ENCODE peak calls at places on chromosomes 13 and 19, in four cellular contexts. One of them, this sample, is unnamed.

GRCh38 chr19:31349160-31349881 is at the start of gene TSHZ3:
- DNase-seq in lower lobe of right lung: peak
- DNase-seq in T follicular helper cell: peak
- DNase-seq in NCI-H1417: no peak
- DNase-seq in this sample: peak

GRCh38 chr13:50215389-50215788 is 200.1 kb downstream of the KCNRG start:
- DNase-seq in lower lobe of right lung: no peak
- DNase-seq in NCI-H1417: no peak
- DNase-seq in T follicular helper cell: no peak
- DNase-seq in this sample: no peak

GRCh38 chr19:49954092-49954825 is 6.7 kb downstream of the SIGLEC11 start:
- DNase-seq in lower lobe of right lung: peak
- DNase-seq in NCI-H1417: no peak
- DNase-seq in T follicular helper cell: no peak
- DNase-seq in this sample: no peak

GRCh38 chr13:27186295-27186694 is 14.7 kb upstream of the USP12 start:
- DNase-seq in T follicular helper cell: no peak
- DNase-seq in NCI-H1417: no peak
- DNase-seq in lower lobe of right lung: no peak
- DNase-seq in this sample: no peak

GRCh38 chr13:27001705-27002104 is 169.9 kb downstream of the USP12 start:
- DNase-seq in lower lobe of right lung: no peak
- DNase-seq in NCI-H1417: peak
- DNase-seq in T follicular helper cell: no peak
- DNase-seq in this sample: peak

GRCh38 chr19:45779231-45780145 is 2.8 kb downstream of the DMPK start:
- DNase-seq in lower lobe of right lung: peak
- DNase-seq in NCI-H1417: peak
- DNase-seq in T follicular helper cell: peak
- DNase-seq in this sample: peak

GRCh38 chr13:43528992-43529391 is 257.8 kb downstream of the ENOX1 start:
- DNase-seq in T follicular helper cell: no peak
- DNase-seq in NCI-H1417: no peak
- DNase-seq in lower lobe of right lung: no peak
- DNase-seq in this sample: no peak

GRCh38 chr19:16522559-16523377 is 19.5 kb downstream of the CHERP start:
- DNase-seq in NCI-H1417: no peak
- DNase-seq in T follicular helper cell: no peak
- DNase-seq in lower lobe of right lung: no peak
- DNase-seq in this sample: no peak

GRCh38 chr19:13207237-13208130 is 57.3 kb downstream of the IER2 start:
- DNase-seq in lower lobe of right lung: peak
- DNase-seq in T follicular helper cell: no peak
- DNase-seq in NCI-H1417: no peak
- DNase-seq in this sample: peak

GRCh38 chr13:52001120-52001731 is 10.0 kb downstream of the ATP7B start:
- DNase-seq in T follicular helper cell: no peak
- DNase-seq in lower lobe of right lung: no peak
- DNase-seq in NCI-H1417: peak
- DNase-seq in this sample: no peak

GRCh38 chr19:36201684-36202083 is 12.8 kb downstream of the ZNF565 start:
- DNase-seq in NCI-H1417: no peak
- DNase-seq in T follicular helper cell: no peak
- DNase-seq in lower lobe of right lung: no peak
- DNase-seq in this sample: no peak

GRCh38 chr19:4233282-4233853 is 4.0 kb downstream of the EBI3 start:
- DNase-seq in lower lobe of right lung: peak
- DNase-seq in NCI-H1417: peak
- DNase-seq in T follicular helper cell: peak
- DNase-seq in this sample: peak

GRCh38 chr19:28640506-28640905 is 572.4 kb downstream of the UQCRFS1 start:
- DNase-seq in lower lobe of right lung: no peak
- DNase-seq in T follicular helper cell: no peak
- DNase-seq in NCI-H1417: no peak
- DNase-seq in this sample: no peak

GRCh38 chr19:16121141-16121540 is 9.5 kb downstream of the RAB8A start:
- DNase-seq in T follicular helper cell: no peak
- DNase-seq in NCI-H1417: no peak
- DNase-seq in lower lobe of right lung: no peak
- DNase-seq in this sample: no peak

GRCh38 chr19:41351339-41352245 is 2.1 kb downstream of the TGFB1 start:
- DNase-seq in lower lobe of right lung: peak
- DNase-seq in T follicular helper cell: peak
- DNase-seq in NCI-H1417: peak
- DNase-seq in this sample: peak

GRCh38 chr19:3455960-3456601 is 24.2 kb downstream of the SMIM24 start:
- DNase-seq in NCI-H1417: no peak
- DNase-seq in T follicular helper cell: no peak
- DNase-seq in lower lobe of right lung: no peak
- DNase-seq in this sample: peak

GRCh38 chr13:28459911-28460310 is 35.0 kb downstream of the FLT1 start:
- DNase-seq in NCI-H1417: no peak
- DNase-seq in lower lobe of right lung: no peak
- DNase-seq in T follicular helper cell: no peak
- DNase-seq in this sample: no peak

GRCh38 chr19:1567116-1567847 is 843 bp downstream of the MEX3D start:
- DNase-seq in lower lobe of right lung: no peak
- DNase-seq in T follicular helper cell: no peak
- DNase-seq in NCI-H1417: peak
- DNase-seq in this sample: no peak

GRCh38 chr13:93603043-93603442 is 376.4 kb downstream of the GPC6 start:
- DNase-seq in lower lobe of right lung: no peak
- DNase-seq in NCI-H1417: no peak
- DNase-seq in T follicular helper cell: no peak
- DNase-seq in this sample: no peak

GRCh38 chr13:84400711-84401110 is 518.4 kb upstream of the SLITRK1 start:
- DNase-seq in lower lobe of right lung: no peak
- DNase-seq in T follicular helper cell: no peak
- DNase-seq in NCI-H1417: no peak
- DNase-seq in this sample: no peak

GRCh38 chr19:16349551-16350171 is 25.0 kb downstream of the KLF2 start:
- DNase-seq in T follicular helper cell: no peak
- DNase-seq in lower lobe of right lung: no peak
- DNase-seq in NCI-H1417: no peak
- DNase-seq in this sample: no peak

GRCh38 chr19:53086949-53087348 is 16.3 kb downstream of the ZNF160 start:
- DNase-seq in T follicular helper cell: no peak
- DNase-seq in lower lobe of right lung: no peak
- DNase-seq in NCI-H1417: no peak
- DNase-seq in this sample: no peak

GRCh38 chr19:56837004-56837403 is 3.5 kb downstream of the PEG3 start:
- DNase-seq in NCI-H1417: no peak
- DNase-seq in lower lobe of right lung: no peak
- DNase-seq in T follicular helper cell: no peak
- DNase-seq in this sample: no peak

GRCh38 chr19:33938821-33939220 is 142.2 kb downstream of the KCTD15 start:
- DNase-seq in T follicular helper cell: no peak
- DNase-seq in NCI-H1417: no peak
- DNase-seq in lower lobe of right lung: peak
- DNase-seq in this sample: peak

GRCh38 chr13:44903596-44903995 is 85.7 kb downstream of the NUFIP1 start:
- DNase-seq in lower lobe of right lung: peak
- DNase-seq in T follicular helper cell: no peak
- DNase-seq in NCI-H1417: no peak
- DNase-seq in this sample: no peak

GRCh38 chr19:46384396-46384795 is 29.0 kb downstream of the CCDC8 start:
- DNase-seq in NCI-H1417: no peak
- DNase-seq in T follicular helper cell: no peak
- DNase-seq in lower lobe of right lung: peak
- DNase-seq in this sample: peak

GRCh38 chr13:21567714-21568113 is 36.3 kb downstream of the MICU2 start:
- DNase-seq in NCI-H1417: no peak
- DNase-seq in lower lobe of right lung: no peak
- DNase-seq in T follicular helper cell: no peak
- DNase-seq in this sample: no peak

GRCh38 chr19:6222884-6223283 is 56.9 kb downstream of the MLLT1 start:
- DNase-seq in T follicular helper cell: no peak
- DNase-seq in NCI-H1417: no peak
- DNase-seq in lower lobe of right lung: peak
- DNase-seq in this sample: no peak

GRCh38 chr19:18227781-18228271 is 1.6 kb upstream of the PDE4C start:
- DNase-seq in lower lobe of right lung: no peak
- DNase-seq in T follicular helper cell: no peak
- DNase-seq in NCI-H1417: no peak
- DNase-seq in this sample: no peak

GRCh38 chr13:53249236-53249635 is 220.6 kb downstream of the OLFM4 start:
- DNase-seq in NCI-H1417: no peak
- DNase-seq in T follicular helper cell: no peak
- DNase-seq in lower lobe of right lung: no peak
- DNase-seq in this sample: no peak

GRCh38 chr13:59182241-59182640 is 981.5 kb downstream of the DIAPH3 start:
- DNase-seq in lower lobe of right lung: no peak
- DNase-seq in T follicular helper cell: no peak
- DNase-seq in NCI-H1417: no peak
- DNase-seq in this sample: no peak

GRCh38 chr13:21957833-21958232 is 287.0 kb downstream of the FGF9 start:
- DNase-seq in lower lobe of right lung: no peak
- DNase-seq in NCI-H1417: no peak
- DNase-seq in T follicular helper cell: no peak
- DNase-seq in this sample: no peak